ENCODE peak calls at places on chromosomes 6 and 20, in eight cellular contexts. One of them, this sample, is unnamed.

GRCh38 chr6:33279971-33280511 is 3.1 kb downstream of the B3GALT4 start:
- DNase-seq in A549: peak
- DNase-seq in esophagus muscularis mucosa: no peak
- DNase-seq in body of pancreas: no peak
- DNase-seq in testis: no peak
- DNase-seq in esophagus squamous epithelium: no peak
- DNase-seq in Peyer's patch: no peak
- DNase-seq in breast epithelium: no peak
- DNase-seq in this sample: no peak

GRCh38 chr6:4776493-4776966 is 326 bp downstream of the CDYL start:
- DNase-seq in A549: no peak
- DNase-seq in esophagus muscularis mucosa: no peak
- DNase-seq in body of pancreas: no peak
- DNase-seq in testis: peak
- DNase-seq in esophagus squamous epithelium: no peak
- DNase-seq in Peyer's patch: no peak
- DNase-seq in breast epithelium: no peak
- DNase-seq in this sample: peak

GRCh38 chr6:130365166-130366010 is 429 bp upstream of the TMEM200A start:
- DNase-seq in A549: peak
- DNase-seq in esophagus muscularis mucosa: peak
- DNase-seq in body of pancreas: peak
- DNase-seq in testis: peak
- DNase-seq in esophagus squamous epithelium: no peak
- DNase-seq in Peyer's patch: peak
- DNase-seq in breast epithelium: peak
- DNase-seq in this sample: peak

GRCh38 chr6:108260126-108260808 is 573 bp downstream of the SNX3 start:
- DNase-seq in A549: peak
- DNase-seq in esophagus muscularis mucosa: no peak
- DNase-seq in body of pancreas: peak
- DNase-seq in testis: peak
- DNase-seq in esophagus squamous epithelium: peak
- DNase-seq in Peyer's patch: peak
- DNase-seq in breast epithelium: no peak
- DNase-seq in this sample: no peak

GRCh38 chr6:30759575-30760239 is 15.4 kb upstream of the IER3 start:
- DNase-seq in A549: peak
- DNase-seq in esophagus muscularis mucosa: no peak
- DNase-seq in body of pancreas: no peak
- DNase-seq in testis: no peak
- DNase-seq in esophagus squamous epithelium: no peak
- DNase-seq in Peyer's patch: no peak
- DNase-seq in breast epithelium: no peak
- DNase-seq in this sample: no peak

GRCh38 chr6:32047084-32047478 is 8.9 kb downstream of the CYP21A2 start:
- DNase-seq in A549: no peak
- DNase-seq in esophagus muscularis mucosa: no peak
- DNase-seq in body of pancreas: no peak
- DNase-seq in testis: peak
- DNase-seq in esophagus squamous epithelium: no peak
- DNase-seq in Peyer's patch: no peak
- DNase-seq in breast epithelium: no peak
- DNase-seq in this sample: peak

GRCh38 chr20:37990571-37991151 is 42.6 kb downstream of the TTI1 start:
- DNase-seq in A549: peak
- DNase-seq in esophagus muscularis mucosa: no peak
- DNase-seq in body of pancreas: peak
- DNase-seq in testis: peak
- DNase-seq in esophagus squamous epithelium: peak
- DNase-seq in Peyer's patch: no peak
- DNase-seq in breast epithelium: no peak
- DNase-seq in this sample: no peak

GRCh38 chr6:130778946-130779657 is 48.1 kb upstream of the SMLR1 start:
- DNase-seq in A549: no peak
- DNase-seq in esophagus muscularis mucosa: no peak
- DNase-seq in body of pancreas: no peak
- DNase-seq in testis: no peak
- DNase-seq in esophagus squamous epithelium: no peak
- DNase-seq in Peyer's patch: no peak
- DNase-seq in breast epithelium: no peak
- DNase-seq in this sample: peak

GRCh38 chr6:53939830-53940229 is 145.0 kb downstream of the LRRC1 start:
- DNase-seq in A549: no peak
- DNase-seq in esophagus muscularis mucosa: no peak
- DNase-seq in body of pancreas: no peak
- DNase-seq in testis: no peak
- DNase-seq in esophagus squamous epithelium: no peak
- DNase-seq in Peyer's patch: no peak
- DNase-seq in breast epithelium: no peak
- DNase-seq in this sample: no peak

GRCh38 chr6:26006086-26006939 is 43.7 kb downstream of the TRIM38 start:
- DNase-seq in A549: no peak
- DNase-seq in esophagus muscularis mucosa: no peak
- DNase-seq in body of pancreas: no peak
- DNase-seq in testis: no peak
- DNase-seq in esophagus squamous epithelium: no peak
- DNase-seq in Peyer's patch: no peak
- DNase-seq in breast epithelium: no peak
- DNase-seq in this sample: no peak

GRCh38 chr20:56289652-56290051 is 41.1 kb downstream of the MC3R start:
- DNase-seq in A549: no peak
- DNase-seq in esophagus muscularis mucosa: peak
- DNase-seq in body of pancreas: no peak
- DNase-seq in testis: no peak
- DNase-seq in esophagus squamous epithelium: no peak
- DNase-seq in Peyer's patch: no peak
- DNase-seq in breast epithelium: no peak
- DNase-seq in this sample: no peak

GRCh38 chr6:50899306-50899840 is 80.7 kb downstream of the TFAP2B start:
- DNase-seq in A549: no peak
- DNase-seq in esophagus muscularis mucosa: no peak
- DNase-seq in body of pancreas: no peak
- DNase-seq in testis: no peak
- DNase-seq in esophagus squamous epithelium: no peak
- DNase-seq in Peyer's patch: no peak
- DNase-seq in breast epithelium: no peak
- DNase-seq in this sample: no peak

GRCh38 chr6:24125980-24126379 is at the start of gene NRSN1:
- DNase-seq in A549: no peak
- DNase-seq in esophagus muscularis mucosa: peak
- DNase-seq in body of pancreas: peak
- DNase-seq in testis: peak
- DNase-seq in esophagus squamous epithelium: no peak
- DNase-seq in Peyer's patch: no peak
- DNase-seq in breast epithelium: no peak
- DNase-seq in this sample: no peak

GRCh38 chr20:9306521-9306920 is 207.9 kb upstream of the LAMP5 start:
- DNase-seq in A549: peak
- DNase-seq in esophagus muscularis mucosa: no peak
- DNase-seq in body of pancreas: no peak
- DNase-seq in testis: no peak
- DNase-seq in esophagus squamous epithelium: no peak
- DNase-seq in Peyer's patch: no peak
- DNase-seq in breast epithelium: no peak
- DNase-seq in this sample: no peak

GRCh38 chr6:33868143-33868542 is 64.3 kb upstream of the MLN start:
- DNase-seq in A549: no peak
- DNase-seq in esophagus muscularis mucosa: no peak
- DNase-seq in body of pancreas: no peak
- DNase-seq in testis: no peak
- DNase-seq in esophagus squamous epithelium: no peak
- DNase-seq in Peyer's patch: no peak
- DNase-seq in breast epithelium: no peak
- DNase-seq in this sample: no peak

GRCh38 chr6:157381631-157382621 is 936 bp downstream of the ZDHHC14 start:
- DNase-seq in A549: peak
- DNase-seq in esophagus muscularis mucosa: no peak
- DNase-seq in body of pancreas: peak
- DNase-seq in testis: peak
- DNase-seq in esophagus squamous epithelium: no peak
- DNase-seq in Peyer's patch: peak
- DNase-seq in breast epithelium: no peak
- DNase-seq in this sample: peak

GRCh38 chr6:157383471-157383870 is 2.5 kb downstream of the ZDHHC14 start:
- DNase-seq in A549: no peak
- DNase-seq in esophagus muscularis mucosa: no peak
- DNase-seq in body of pancreas: no peak
- DNase-seq in testis: no peak
- DNase-seq in esophagus squamous epithelium: no peak
- DNase-seq in Peyer's patch: no peak
- DNase-seq in breast epithelium: no peak
- DNase-seq in this sample: no peak

GRCh38 chr6:157379656-157380457 is 1.1 kb upstream of the ZDHHC14 start:
- DNase-seq in A549: peak
- DNase-seq in esophagus muscularis mucosa: peak
- DNase-seq in body of pancreas: peak
- DNase-seq in testis: peak
- DNase-seq in esophagus squamous epithelium: peak
- DNase-seq in Peyer's patch: peak
- DNase-seq in breast epithelium: peak
- DNase-seq in this sample: peak

GRCh38 chr6:157380458-157380778 is 572 bp upstream of the ZDHHC14 start:
- DNase-seq in A549: no peak
- DNase-seq in esophagus muscularis mucosa: no peak
- DNase-seq in body of pancreas: no peak
- DNase-seq in testis: no peak
- DNase-seq in esophagus squamous epithelium: no peak
- DNase-seq in Peyer's patch: no peak
- DNase-seq in breast epithelium: no peak
- DNase-seq in this sample: no peak

DNA sequence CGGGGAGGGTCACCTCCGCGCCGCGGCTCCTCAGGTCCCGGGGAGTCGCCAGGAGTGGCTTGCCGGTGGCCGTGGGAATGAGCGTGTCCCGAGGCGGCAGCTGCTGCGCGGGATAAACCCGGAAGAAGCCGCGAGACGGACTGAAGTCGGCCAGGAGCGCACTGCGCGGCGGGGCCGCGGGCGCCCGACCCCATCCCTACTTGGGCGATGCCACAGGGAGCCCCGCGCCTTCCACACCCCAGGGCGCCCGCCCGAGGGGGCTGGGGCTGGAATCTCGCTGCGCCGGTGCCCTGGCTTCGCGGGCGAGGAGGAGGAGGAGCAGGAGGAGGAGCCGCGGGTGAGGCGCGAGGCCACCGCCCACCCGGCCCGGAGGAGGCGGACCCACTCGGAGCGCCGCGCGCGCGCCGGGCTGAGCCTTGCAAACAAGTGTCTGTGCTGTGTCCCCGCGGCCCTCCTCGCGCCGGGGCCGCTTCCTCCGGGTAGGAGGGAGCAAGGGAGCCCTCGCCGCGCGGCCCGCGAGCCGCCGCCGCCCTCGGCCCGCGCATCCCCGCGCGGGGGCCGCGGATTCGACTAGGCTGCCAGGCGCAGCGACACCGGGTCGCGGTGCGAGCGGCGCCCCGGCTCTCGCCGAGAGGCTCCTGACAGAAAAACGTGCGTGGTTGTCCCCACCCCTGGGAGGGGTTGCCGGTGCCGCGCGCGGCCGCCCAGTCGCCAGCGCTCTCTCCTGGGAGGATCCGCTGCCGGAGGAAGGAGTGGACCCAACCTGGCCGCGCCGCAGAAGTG is at the start of gene ZDHHC14:
- DNase-seq in A549: peak
- DNase-seq in esophagus muscularis mucosa: peak
- DNase-seq in body of pancreas: peak
- DNase-seq in testis: peak
- DNase-seq in esophagus squamous epithelium: peak
- DNase-seq in Peyer's patch: peak
- DNase-seq in breast epithelium: peak
- DNase-seq in this sample: peak
- TF ChIP-seq POLR2A in A549: peak
- TF ChIP-seq POLR2A in esophagus muscularis mucosa: peak
- TF ChIP-seq POLR2A in body of pancreas: peak
- TF ChIP-seq POLR2A in testis: peak
- TF ChIP-seq POLR2A in esophagus squamous epithelium: no peak
- TF ChIP-seq POLR2A in Peyer's patch: peak
- TF ChIP-seq POLR2A in breast epithelium: no peak
- TF ChIP-seq POLR2A in this sample: peak

DNA sequence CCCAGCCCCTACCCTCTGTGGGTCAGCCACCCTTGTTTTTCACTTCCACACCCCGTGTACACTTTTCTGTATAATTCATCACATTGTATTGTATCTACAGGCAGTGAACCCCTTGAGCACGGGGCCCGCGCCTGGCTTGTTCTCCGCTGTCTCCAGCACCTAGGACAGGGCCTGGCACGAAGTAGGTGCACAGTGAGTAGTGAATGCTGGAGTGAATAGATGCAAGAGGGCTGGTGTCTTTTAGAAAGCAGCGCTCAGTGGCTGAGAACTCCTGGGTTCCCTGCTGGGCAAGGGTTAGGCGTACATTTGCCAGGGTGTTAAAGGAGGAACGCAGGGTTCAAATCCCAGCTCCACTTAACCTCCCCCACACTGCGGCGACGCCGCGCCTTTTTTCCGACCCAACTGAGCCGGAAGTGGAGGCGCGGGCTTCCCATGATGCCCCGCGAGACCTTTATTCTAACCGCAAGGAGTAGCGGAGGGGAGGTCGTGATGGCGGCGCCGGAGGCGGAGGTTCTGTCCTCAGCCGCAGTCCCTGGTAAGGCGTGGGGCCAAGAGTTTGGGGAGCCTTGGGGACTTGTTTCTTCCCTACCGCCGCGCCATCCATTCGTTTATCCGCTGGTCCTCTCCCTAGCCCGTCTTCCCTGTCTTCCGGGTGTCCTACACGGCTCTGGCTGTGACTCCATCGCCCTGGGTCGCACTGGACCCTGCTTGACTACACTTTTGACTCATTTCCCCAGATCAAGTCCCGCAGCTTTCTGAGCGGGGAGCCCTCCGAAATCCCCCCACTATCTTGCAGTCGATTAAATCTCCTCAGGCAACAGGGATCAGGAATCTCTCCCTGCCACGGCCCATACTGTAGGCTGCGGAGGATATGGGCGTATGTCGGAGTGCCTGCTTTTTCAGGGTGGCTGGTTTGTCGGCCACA is at the start of gene MAD2L1BP:
- DNase-seq in A549: peak
- DNase-seq in esophagus muscularis mucosa: peak
- DNase-seq in body of pancreas: peak
- DNase-seq in testis: peak
- DNase-seq in esophagus squamous epithelium: peak
- DNase-seq in Peyer's patch: peak
- DNase-seq in breast epithelium: peak
- DNase-seq in this sample: peak
- TF ChIP-seq POLR2A in A549: peak
- TF ChIP-seq POLR2A in esophagus muscularis mucosa: peak
- TF ChIP-seq POLR2A in body of pancreas: peak
- TF ChIP-seq POLR2A in testis: peak
- TF ChIP-seq POLR2A in esophagus squamous epithelium: no peak
- TF ChIP-seq POLR2A in Peyer's patch: peak
- TF ChIP-seq POLR2A in breast epithelium: peak
- TF ChIP-seq POLR2A in this sample: peak

GRCh38 chr6:42197574-42198362 is 3.0 kb upstream of the GUCA1B start:
- DNase-seq in A549: peak
- DNase-seq in esophagus muscularis mucosa: no peak
- DNase-seq in body of pancreas: no peak
- DNase-seq in testis: no peak
- DNase-seq in esophagus squamous epithelium: no peak
- DNase-seq in Peyer's patch: no peak
- DNase-seq in breast epithelium: no peak
- DNase-seq in this sample: peak
- TF ChIP-seq POLR2A in A549: no peak
- TF ChIP-seq POLR2A in esophagus muscularis mucosa: no peak
- TF ChIP-seq POLR2A in body of pancreas: no peak
- TF ChIP-seq POLR2A in testis: no peak
- TF ChIP-seq POLR2A in esophagus squamous epithelium: no peak
- TF ChIP-seq POLR2A in Peyer's patch: no peak
- TF ChIP-seq POLR2A in breast epithelium: no peak
- TF ChIP-seq POLR2A in this sample: no peak

GRCh38 chr20:62702886-62703852 is 5.5 kb upstream of the NTSR1 start:
- DNase-seq in A549: peak
- DNase-seq in esophagus muscularis mucosa: no peak
- DNase-seq in body of pancreas: no peak
- DNase-seq in testis: no peak
- DNase-seq in esophagus squamous epithelium: no peak
- DNase-seq in Peyer's patch: no peak
- DNase-seq in breast epithelium: no peak
- DNase-seq in this sample: peak
- TF ChIP-seq POLR2A in A549: no peak
- TF ChIP-seq POLR2A in esophagus muscularis mucosa: no peak
- TF ChIP-seq POLR2A in body of pancreas: no peak
- TF ChIP-seq POLR2A in testis: no peak
- TF ChIP-seq POLR2A in esophagus squamous epithelium: no peak
- TF ChIP-seq POLR2A in Peyer's patch: no peak
- TF ChIP-seq POLR2A in breast epithelium: no peak
- TF ChIP-seq POLR2A in this sample: no peak